ENCODE peak calls at places on chromosomes 11 and 22, in seven cellular contexts. One of them, this sample, is unnamed.

GRCh38 chr22:45964926-45965564 is 11.9 kb downstream of the WNT7B start:
- DNase-seq in body of pancreas: no peak
- DNase-seq in prostate gland: no peak
- DNase-seq in heart left ventricle: no peak
- DNase-seq in endodermal cell: no peak
- DNase-seq in HepG2: no peak
- DNase-seq in cardiac muscle cell: no peak
- DNase-seq in this sample: no peak

GRCh38 chr11:47768090-47768620 is 1.0 kb upstream of the FNBP4 start:
- DNase-seq in prostate gland: peak; percentile 51
- DNase-seq in body of pancreas: peak; percentile 43
- DNase-seq in HepG2: no peak
- DNase-seq in heart left ventricle: peak; percentile 78
- DNase-seq in cardiac muscle cell: peak; percentile 87
- DNase-seq in endodermal cell: peak; percentile 64
- DNase-seq in this sample: peak; percentile 40

GRCh38 chr11:76083563-76084451 is 122.5 kb downstream of the WNT11 start:
- DNase-seq in HepG2: no peak
- DNase-seq in prostate gland: no peak
- DNase-seq in endodermal cell: no peak
- DNase-seq in body of pancreas: no peak
- DNase-seq in cardiac muscle cell: no peak
- DNase-seq in heart left ventricle: no peak
- DNase-seq in this sample: no peak

GRCh38 chr11:109884501-109884900 is 208.7 kb upstream of the ZC3H12C start:
- DNase-seq in endodermal cell: no peak
- DNase-seq in HepG2: no peak
- DNase-seq in prostate gland: no peak
- DNase-seq in body of pancreas: no peak
- DNase-seq in cardiac muscle cell: no peak
- DNase-seq in heart left ventricle: no peak
- DNase-seq in this sample: no peak

GRCh38 chr11:15157181-15157580 is 42.5 kb downstream of the INSC start:
- DNase-seq in cardiac muscle cell: peak; percentile 42
- DNase-seq in endodermal cell: no peak
- DNase-seq in HepG2: no peak
- DNase-seq in prostate gland: no peak
- DNase-seq in body of pancreas: no peak
- DNase-seq in heart left ventricle: no peak
- DNase-seq in this sample: no peak

GRCh38 chr11:64285885-64286800 is 495 bp downstream of the GPR137 start:
- DNase-seq in cardiac muscle cell: no peak
- DNase-seq in HepG2: no peak
- DNase-seq in endodermal cell: no peak
- DNase-seq in heart left ventricle: no peak
- DNase-seq in prostate gland: no peak
- DNase-seq in body of pancreas: peak; percentile 70
- DNase-seq in this sample: no peak

GRCh38 chr11:9565822-9566560 is 7.5 kb upstream of the WEE1 start:
- DNase-seq in prostate gland: peak; percentile 63
- DNase-seq in body of pancreas: peak; percentile 30
- DNase-seq in cardiac muscle cell: peak; percentile 100
- DNase-seq in endodermal cell: peak; percentile 88
- DNase-seq in HepG2: peak; percentile 99
- DNase-seq in heart left ventricle: peak; percentile 38
- DNase-seq in this sample: peak; percentile 41

GRCh38 chr22:34914871-34915270 is 151.1 kb upstream of the ISX start:
- DNase-seq in prostate gland: no peak
- DNase-seq in cardiac muscle cell: no peak
- DNase-seq in endodermal cell: no peak
- DNase-seq in body of pancreas: no peak
- DNase-seq in heart left ventricle: no peak
- DNase-seq in HepG2: no peak
- DNase-seq in this sample: no peak

GRCh38 chr11:3950996-3951662 is 95.7 kb downstream of the STIM1 start:
- DNase-seq in cardiac muscle cell: peak; percentile 85
- DNase-seq in endodermal cell: peak; percentile 67
- DNase-seq in prostate gland: no peak
- DNase-seq in body of pancreas: no peak
- DNase-seq in HepG2: peak; percentile 50
- DNase-seq in heart left ventricle: no peak
- DNase-seq in this sample: no peak

GRCh38 chr11:2885017-2885675 is 429 bp downstream of the CDKN1C start:
- DNase-seq in endodermal cell: peak; percentile 82
- DNase-seq in HepG2: no peak
- DNase-seq in prostate gland: peak; percentile 58
- DNase-seq in cardiac muscle cell: peak; percentile 66
- DNase-seq in heart left ventricle: peak; percentile 69
- DNase-seq in body of pancreas: peak; percentile 54
- DNase-seq in this sample: no peak

GRCh38 chr11:14577835-14578529 is 57.8 kb upstream of the PSMA1 start:
- DNase-seq in body of pancreas: no peak
- DNase-seq in endodermal cell: no peak
- DNase-seq in HepG2: no peak
- DNase-seq in heart left ventricle: no peak
- DNase-seq in cardiac muscle cell: peak; percentile 56
- DNase-seq in prostate gland: no peak
- DNase-seq in this sample: no peak

GRCh38 chr11:66324626-66325025 is 7.8 kb upstream of the CD248 start:
- DNase-seq in prostate gland: no peak
- DNase-seq in endodermal cell: no peak
- DNase-seq in body of pancreas: no peak
- DNase-seq in HepG2: no peak
- DNase-seq in heart left ventricle: no peak
- DNase-seq in cardiac muscle cell: peak; percentile 60
- DNase-seq in this sample: no peak

GRCh38 chr11:75432911-75433321 is at the start of gene KLHL35:
- DNase-seq in heart left ventricle: no peak
- DNase-seq in prostate gland: no peak
- DNase-seq in HepG2: no peak
- DNase-seq in cardiac muscle cell: peak; percentile 16
- DNase-seq in body of pancreas: no peak
- DNase-seq in endodermal cell: no peak
- DNase-seq in this sample: no peak

GRCh38 chr11:118572075-118572913 is at the start of gene ARCN1:
- DNase-seq in HepG2: peak; percentile 61
- DNase-seq in cardiac muscle cell: peak; percentile 87
- DNase-seq in body of pancreas: peak; percentile 76
- DNase-seq in prostate gland: peak; percentile 64
- DNase-seq in endodermal cell: peak; percentile 96
- DNase-seq in heart left ventricle: peak; percentile 83
- DNase-seq in this sample: peak; percentile 80
- H3K4me1 ChIP-seq in HepG2: peaks cover 52% of the 10 kb centered on the region
- H3K4me1 ChIP-seq in cardiac muscle cell: peaks cover 15% of the 10 kb centered on the region
- H3K4me1 ChIP-seq in body of pancreas: peaks cover 44% of the 10 kb centered on the region
- H3K4me1 ChIP-seq in prostate gland: no peaks in the 10 kb centered on the region
- H3K4me1 ChIP-seq in endodermal cell: no peaks in the 10 kb centered on the region
- H3K4me1 ChIP-seq in heart left ventricle: peaks cover 48% of the 10 kb centered on the region
- H3K4me1 ChIP-seq in this sample: peaks cover 4% of the 10 kb centered on the region

GRCh38 chr11:71454470-71455113 is 1.6 kb downstream of the NADSYN1 start:
- DNase-seq in heart left ventricle: no peak
- DNase-seq in HepG2: no peak
- DNase-seq in cardiac muscle cell: no peak
- DNase-seq in body of pancreas: peak; percentile 33
- DNase-seq in prostate gland: no peak
- DNase-seq in endodermal cell: no peak
- DNase-seq in this sample: no peak
- TF ChIP-seq CTCF in heart left ventricle: no peak
- TF ChIP-seq CTCF in HepG2: peak; percentile 46
- TF ChIP-seq CTCF in cardiac muscle cell: no peak
- TF ChIP-seq CTCF in body of pancreas: no peak
- TF ChIP-seq CTCF in prostate gland: peak; percentile 30
- TF ChIP-seq CTCF in endodermal cell: peak; percentile 45
- TF ChIP-seq CTCF in this sample: no peak

GRCh38 chr11:13333456-13333957 is 55.9 kb downstream of the BMAL1 start:
- DNase-seq in endodermal cell: no peak
- DNase-seq in cardiac muscle cell: no peak
- DNase-seq in prostate gland: no peak
- DNase-seq in body of pancreas: peak; percentile 27
- DNase-seq in HepG2: peak; percentile 18
- DNase-seq in heart left ventricle: no peak
- DNase-seq in this sample: no peak

GRCh38 chr11:13334068-13334785 is 56.6 kb downstream of the BMAL1 start:
- DNase-seq in cardiac muscle cell: no peak
- DNase-seq in endodermal cell: no peak
- DNase-seq in prostate gland: no peak
- DNase-seq in heart left ventricle: no peak
- DNase-seq in HepG2: no peak
- DNase-seq in body of pancreas: no peak
- DNase-seq in this sample: no peak

GRCh38 chr11:13335319-13335718 is 57.7 kb downstream of the BMAL1 start:
- DNase-seq in cardiac muscle cell: peak; percentile 81
- DNase-seq in prostate gland: peak; percentile 27
- DNase-seq in HepG2: peak; percentile 49
- DNase-seq in body of pancreas: peak; percentile 70
- DNase-seq in heart left ventricle: peak; percentile 57
- DNase-seq in endodermal cell: peak; percentile 93
- DNase-seq in this sample: peak; percentile 53

GRCh38 chr11:13329670-13330401 is 52.2 kb downstream of the BMAL1 start:
- DNase-seq in heart left ventricle: no peak
- DNase-seq in cardiac muscle cell: no peak
- DNase-seq in HepG2: no peak
- DNase-seq in prostate gland: no peak
- DNase-seq in endodermal cell: no peak
- DNase-seq in body of pancreas: no peak
- DNase-seq in this sample: peak; percentile 43

DNA sequence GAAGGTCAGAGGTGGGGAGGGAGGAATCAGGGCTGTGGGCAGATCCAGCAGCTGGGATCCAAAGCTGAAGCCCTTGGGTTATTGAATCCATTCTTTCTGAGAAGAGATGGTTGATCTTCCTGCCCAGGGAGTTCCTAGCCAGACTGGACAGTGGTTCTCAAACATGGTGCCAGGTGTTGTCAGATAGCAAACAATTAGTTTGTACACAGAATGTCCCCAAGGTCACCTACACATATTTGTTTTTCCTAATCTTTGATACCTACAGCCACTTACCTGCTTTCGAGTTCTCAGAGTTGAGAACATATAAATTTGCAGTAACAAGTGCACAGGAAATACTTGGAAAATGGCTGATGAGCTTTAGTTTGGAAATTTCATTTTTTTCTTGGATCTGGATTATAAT is 54.5 kb downstream of the BMAL1 start:
- DNase-seq in cardiac muscle cell: no peak
- DNase-seq in HepG2: no peak
- DNase-seq in heart left ventricle: no peak
- DNase-seq in prostate gland: no peak
- DNase-seq in body of pancreas: no peak
- DNase-seq in endodermal cell: no peak
- DNase-seq in this sample: no peak
- H3K4me1 ChIP-seq in cardiac muscle cell: peaks cover 13% of the 10 kb centered on the region
- H3K4me1 ChIP-seq in HepG2: peaks cover 27% of the 10 kb centered on the region
- H3K4me1 ChIP-seq in heart left ventricle: peaks cover 41% of the 10 kb centered on the region
- H3K4me1 ChIP-seq in prostate gland: no peaks in the 10 kb centered on the region
- H3K4me1 ChIP-seq in body of pancreas: peaks cover 37% of the 10 kb centered on the region
- H3K4me1 ChIP-seq in endodermal cell: no peaks in the 10 kb centered on the region
- H3K4me1 ChIP-seq in this sample: peaks cover 4% of the 10 kb centered on the region

DNA sequence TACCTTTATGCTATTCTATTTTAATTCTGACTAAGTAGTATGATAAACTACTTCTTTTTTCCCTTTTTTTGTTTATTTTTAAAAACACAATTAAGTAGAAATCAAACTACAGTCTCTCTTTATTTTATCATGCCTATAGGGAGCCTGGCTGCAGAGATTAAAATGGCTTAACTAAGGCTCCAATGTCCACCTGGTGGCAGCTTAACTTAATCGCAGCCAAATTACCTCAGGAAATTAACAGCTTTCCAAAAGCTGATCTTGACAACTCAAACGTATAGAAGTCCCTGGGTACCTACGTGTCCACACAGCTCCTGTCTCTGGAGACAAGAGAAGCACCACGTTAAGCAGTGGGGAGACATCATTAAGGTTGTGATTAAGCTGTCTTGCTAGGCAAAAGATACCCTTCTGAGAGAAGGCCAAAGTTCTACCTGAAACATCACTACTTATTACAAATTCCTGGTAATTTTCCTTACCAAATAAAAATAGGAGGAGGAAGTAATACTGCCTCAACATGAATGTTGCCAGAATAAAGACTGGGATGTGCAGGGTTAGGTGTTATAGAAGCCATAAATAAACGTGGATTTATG is 63.2 kb upstream of the SNX19 start:
- DNase-seq in body of pancreas: no peak
- DNase-seq in HepG2: no peak
- DNase-seq in heart left ventricle: no peak
- DNase-seq in endodermal cell: no peak
- DNase-seq in cardiac muscle cell: peak; percentile 58
- DNase-seq in prostate gland: no peak
- DNase-seq in this sample: no peak
- TF ChIP-seq CTCF in body of pancreas: peak; percentile 25
- TF ChIP-seq CTCF in HepG2: no peak
- TF ChIP-seq CTCF in heart left ventricle: peak; percentile 25
- TF ChIP-seq CTCF in endodermal cell: peak; percentile 81
- TF ChIP-seq CTCF in cardiac muscle cell: peak; percentile 65
- TF ChIP-seq CTCF in prostate gland: peak; percentile 42
- TF ChIP-seq CTCF in this sample: peak; percentile 13

GRCh38 chr22:50304528-50305392 is 2.7 kb downstream of the PLXNB2 start:
- DNase-seq in HepG2: no peak
- DNase-seq in prostate gland: no peak
- DNase-seq in endodermal cell: no peak
- DNase-seq in heart left ventricle: peak; percentile 57
- DNase-seq in body of pancreas: no peak
- DNase-seq in cardiac muscle cell: peak; percentile 51
- DNase-seq in this sample: no peak
- H3K4me1 ChIP-seq in HepG2: peaks cover 75% of the 10 kb centered on the region
- H3K4me1 ChIP-seq in prostate gland: peaks cover 55% of the 10 kb centered on the region
- H3K4me1 ChIP-seq in endodermal cell: peaks cover 3% of the 10 kb centered on the region
- H3K4me1 ChIP-seq in heart left ventricle: peaks cover 84% of the 10 kb centered on the region
- H3K4me1 ChIP-seq in body of pancreas: peaks cover 81% of the 10 kb centered on the region
- H3K4me1 ChIP-seq in cardiac muscle cell: peaks cover 64% of the 10 kb centered on the region
- H3K4me1 ChIP-seq in this sample: peaks cover 59% of the 10 kb centered on the region

GRCh38 chr11:126357969-126358762 is 2.7 kb downstream of the ST3GAL4 start:
- DNase-seq in HepG2: peak; percentile 28
- DNase-seq in body of pancreas: no peak
- DNase-seq in prostate gland: no peak
- DNase-seq in endodermal cell: no peak
- DNase-seq in heart left ventricle: no peak
- DNase-seq in cardiac muscle cell: no peak
- DNase-seq in this sample: no peak
- TF ChIP-seq CTCF in HepG2: no peak
- TF ChIP-seq CTCF in body of pancreas: no peak
- TF ChIP-seq CTCF in prostate gland: no peak
- TF ChIP-seq CTCF in endodermal cell: peak; percentile 14
- TF ChIP-seq CTCF in heart left ventricle: no peak
- TF ChIP-seq CTCF in cardiac muscle cell: no peak
- TF ChIP-seq CTCF in this sample: no peak

GRCh38 chr11:327581-327923 is 6.9 kb upstream of the IFITM3 start:
- DNase-seq in HepG2: no peak
- DNase-seq in heart left ventricle: no peak
- DNase-seq in prostate gland: no peak
- DNase-seq in cardiac muscle cell: no peak
- DNase-seq in body of pancreas: no peak
- DNase-seq in endodermal cell: no peak
- DNase-seq in this sample: no peak
- H3K4me1 ChIP-seq in HepG2: peaks cover 64% of the 10 kb centered on the region
- H3K4me1 ChIP-seq in heart left ventricle: peaks cover 39% of the 10 kb centered on the region
- H3K4me1 ChIP-seq in prostate gland: peaks cover 3% of the 10 kb centered on the region
- H3K4me1 ChIP-seq in cardiac muscle cell: peaks cover 22% of the 10 kb centered on the region
- H3K4me1 ChIP-seq in body of pancreas: peaks cover 16% of the 10 kb centered on the region
- H3K4me1 ChIP-seq in endodermal cell: no peaks in the 10 kb centered on the region
- H3K4me1 ChIP-seq in this sample: no peaks in the 10 kb centered on the region

This sample was measured in BE2C.